ENCODE peak calls at places on chromosomes 6 and 20, in nine cellular contexts. One of them, this sample, is unnamed. For H3K27me3, the result is how much of the 10 kb centered on the place peaks cover.

GRCh38 chr6:3723966-3724365 is 27.5 kb downstream of the PXDC1 start:
- DNase-seq in MM.1S: no peak
- DNase-seq in upper lobe of left lung: no peak
- DNase-seq in naive thymus-derived CD4-positive, alpha-beta T cell: no peak
- DNase-seq in cardiac muscle cell: no peak
- DNase-seq in tibial nerve: no peak
- DNase-seq in AG04450: no peak
- DNase-seq in H9: no peak
- DNase-seq in RWPE2: no peak
- DNase-seq in this sample: no peak

GRCh38 chr6:134347916-134348805 is 30.2 kb upstream of the SGK1 start:
- DNase-seq in MM.1S: no peak
- DNase-seq in upper lobe of left lung: no peak
- DNase-seq in naive thymus-derived CD4-positive, alpha-beta T cell: no peak
- DNase-seq in cardiac muscle cell: no peak
- DNase-seq in tibial nerve: peak
- DNase-seq in AG04450: peak
- DNase-seq in H9: no peak
- DNase-seq in RWPE2: no peak
- DNase-seq in this sample: no peak

GRCh38 chr6:44234101-44235090 is 11.0 kb downstream of the SLC29A1 start:
- DNase-seq in MM.1S: no peak
- DNase-seq in upper lobe of left lung: peak
- DNase-seq in naive thymus-derived CD4-positive, alpha-beta T cell: no peak
- DNase-seq in cardiac muscle cell: peak
- DNase-seq in tibial nerve: peak
- DNase-seq in AG04450: peak
- DNase-seq in H9: peak
- DNase-seq in RWPE2: peak
- DNase-seq in this sample: peak

GRCh38 chr6:82237013-82237412 is 10.5 kb downstream of the IBTK start:
- DNase-seq in MM.1S: no peak
- DNase-seq in upper lobe of left lung: no peak
- DNase-seq in naive thymus-derived CD4-positive, alpha-beta T cell: no peak
- DNase-seq in cardiac muscle cell: peak
- DNase-seq in tibial nerve: no peak
- DNase-seq in AG04450: no peak
- DNase-seq in H9: no peak
- DNase-seq in RWPE2: no peak
- DNase-seq in this sample: no peak

GRCh38 chr20:62133051-62133845 is 9.9 kb downstream of the PSMA7 start:
- DNase-seq in MM.1S: no peak
- DNase-seq in upper lobe of left lung: peak
- DNase-seq in naive thymus-derived CD4-positive, alpha-beta T cell: no peak
- DNase-seq in cardiac muscle cell: no peak
- DNase-seq in tibial nerve: no peak
- DNase-seq in AG04450: no peak
- DNase-seq in H9: no peak
- DNase-seq in RWPE2: peak
- DNase-seq in this sample: no peak

GRCh38 chr6:150632785-150633465 is 33.2 kb downstream of the PLEKHG1 start:
- DNase-seq in MM.1S: peak
- DNase-seq in upper lobe of left lung: no peak
- DNase-seq in naive thymus-derived CD4-positive, alpha-beta T cell: no peak
- DNase-seq in cardiac muscle cell: no peak
- DNase-seq in tibial nerve: no peak
- DNase-seq in AG04450: no peak
- DNase-seq in H9: no peak
- DNase-seq in RWPE2: no peak
- DNase-seq in this sample: no peak

GRCh38 chr6:46395530-46395929 is 95.7 kb downstream of the RCAN2 start:
- DNase-seq in MM.1S: no peak
- DNase-seq in upper lobe of left lung: no peak
- DNase-seq in naive thymus-derived CD4-positive, alpha-beta T cell: no peak
- DNase-seq in cardiac muscle cell: no peak
- DNase-seq in tibial nerve: no peak
- DNase-seq in AG04450: no peak
- DNase-seq in H9: no peak
- DNase-seq in RWPE2: no peak
- DNase-seq in this sample: no peak

GRCh38 chr6:106612956-106613516 is 16.3 kb downstream of the RTN4IP1 start:
- DNase-seq in MM.1S: no peak
- DNase-seq in upper lobe of left lung: no peak
- DNase-seq in naive thymus-derived CD4-positive, alpha-beta T cell: no peak
- DNase-seq in cardiac muscle cell: no peak
- DNase-seq in tibial nerve: no peak
- DNase-seq in AG04450: no peak
- DNase-seq in H9: no peak
- DNase-seq in RWPE2: no peak
- DNase-seq in this sample: no peak

GRCh38 chr6:146200136-146200708 is 171.4 kb downstream of the GRM1 start:
- DNase-seq in MM.1S: no peak
- DNase-seq in upper lobe of left lung: no peak
- DNase-seq in naive thymus-derived CD4-positive, alpha-beta T cell: no peak
- DNase-seq in cardiac muscle cell: no peak
- DNase-seq in tibial nerve: no peak
- DNase-seq in AG04450: no peak
- DNase-seq in H9: no peak
- DNase-seq in RWPE2: no peak
- DNase-seq in this sample: no peak

GRCh38 chr20:10982692-10983091 is 308.9 kb upstream of the JAG1 start:
- DNase-seq in MM.1S: no peak
- DNase-seq in upper lobe of left lung: no peak
- DNase-seq in naive thymus-derived CD4-positive, alpha-beta T cell: no peak
- DNase-seq in cardiac muscle cell: peak
- DNase-seq in tibial nerve: peak
- DNase-seq in AG04450: peak
- DNase-seq in H9: no peak
- DNase-seq in RWPE2: no peak
- DNase-seq in this sample: no peak

GRCh38 chr6:145155411-145155810 is 579.9 kb downstream of the EPM2A start:
- DNase-seq in MM.1S: no peak
- DNase-seq in upper lobe of left lung: no peak
- DNase-seq in naive thymus-derived CD4-positive, alpha-beta T cell: no peak
- DNase-seq in cardiac muscle cell: no peak
- DNase-seq in tibial nerve: no peak
- DNase-seq in AG04450: no peak
- DNase-seq in H9: no peak
- DNase-seq in RWPE2: no peak
- DNase-seq in this sample: no peak

GRCh38 chr6:143449731-143450452 is 603 bp downstream of the ADAT2 start:
- DNase-seq in MM.1S: peak
- DNase-seq in upper lobe of left lung: no peak
- DNase-seq in naive thymus-derived CD4-positive, alpha-beta T cell: peak
- DNase-seq in cardiac muscle cell: peak
- DNase-seq in tibial nerve: peak
- DNase-seq in AG04450: no peak
- DNase-seq in H9: peak
- DNase-seq in RWPE2: no peak
- DNase-seq in this sample: peak

GRCh38 chr6:18415671-18416340 is 28.7 kb downstream of the RNF144B start:
- DNase-seq in MM.1S: no peak
- DNase-seq in upper lobe of left lung: no peak
- DNase-seq in naive thymus-derived CD4-positive, alpha-beta T cell: no peak
- DNase-seq in cardiac muscle cell: no peak
- DNase-seq in tibial nerve: no peak
- DNase-seq in AG04450: no peak
- DNase-seq in H9: no peak
- DNase-seq in RWPE2: no peak
- DNase-seq in this sample: no peak

GRCh38 chr6:107625264-107625663 is 135.3 kb downstream of the SOBP start:
- DNase-seq in MM.1S: no peak
- DNase-seq in upper lobe of left lung: no peak
- DNase-seq in naive thymus-derived CD4-positive, alpha-beta T cell: no peak
- DNase-seq in cardiac muscle cell: no peak
- DNase-seq in tibial nerve: no peak
- DNase-seq in AG04450: no peak
- DNase-seq in H9: no peak
- DNase-seq in RWPE2: no peak
- DNase-seq in this sample: no peak

GRCh38 chr6:99879431-99879830 is 114.6 kb downstream of the MCHR2 start:
- DNase-seq in MM.1S: no peak
- DNase-seq in upper lobe of left lung: no peak
- DNase-seq in naive thymus-derived CD4-positive, alpha-beta T cell: no peak
- DNase-seq in cardiac muscle cell: no peak
- DNase-seq in tibial nerve: no peak
- DNase-seq in AG04450: no peak
- DNase-seq in H9: no peak
- DNase-seq in RWPE2: no peak
- DNase-seq in this sample: no peak

GRCh38 chr6:164095056-164095455 is 680.5 kb downstream of the QKI start:
- DNase-seq in MM.1S: no peak
- DNase-seq in upper lobe of left lung: no peak
- DNase-seq in naive thymus-derived CD4-positive, alpha-beta T cell: no peak
- DNase-seq in cardiac muscle cell: no peak
- DNase-seq in tibial nerve: no peak
- DNase-seq in AG04450: no peak
- DNase-seq in H9: no peak
- DNase-seq in RWPE2: no peak
- DNase-seq in this sample: no peak

GRCh38 chr20:21517566-21518277 is 3.9 kb upstream of the NKX2-2 start:
- DNase-seq in MM.1S: no peak
- DNase-seq in upper lobe of left lung: peak
- DNase-seq in naive thymus-derived CD4-positive, alpha-beta T cell: no peak
- DNase-seq in cardiac muscle cell: no peak
- DNase-seq in tibial nerve: no peak
- DNase-seq in AG04450: no peak
- DNase-seq in H9: peak
- DNase-seq in RWPE2: no peak
- DNase-seq in this sample: no peak

GRCh38 chr20:21516180-21516567 is 2.3 kb upstream of the NKX2-2 start:
- DNase-seq in MM.1S: no peak
- DNase-seq in upper lobe of left lung: no peak
- DNase-seq in naive thymus-derived CD4-positive, alpha-beta T cell: no peak
- DNase-seq in cardiac muscle cell: no peak
- DNase-seq in tibial nerve: no peak
- DNase-seq in AG04450: no peak
- DNase-seq in H9: no peak
- DNase-seq in RWPE2: no peak
- DNase-seq in this sample: no peak

GRCh38 chr20:21518292-21518991 is 4.6 kb upstream of the NKX2-2 start:
- DNase-seq in MM.1S: no peak
- DNase-seq in upper lobe of left lung: peak
- DNase-seq in naive thymus-derived CD4-positive, alpha-beta T cell: no peak
- DNase-seq in cardiac muscle cell: no peak
- DNase-seq in tibial nerve: no peak
- DNase-seq in AG04450: no peak
- DNase-seq in H9: peak
- DNase-seq in RWPE2: no peak
- DNase-seq in this sample: no peak

GRCh38 chr20:21515300-21516179 is 1.7 kb upstream of the NKX2-2 start:
- DNase-seq in MM.1S: no peak
- DNase-seq in upper lobe of left lung: peak
- DNase-seq in naive thymus-derived CD4-positive, alpha-beta T cell: no peak
- DNase-seq in cardiac muscle cell: no peak
- DNase-seq in tibial nerve: no peak
- DNase-seq in AG04450: no peak
- DNase-seq in H9: no peak
- DNase-seq in RWPE2: no peak
- DNase-seq in this sample: no peak

GRCh38 chr20:21516861-21517565 is 3.1 kb upstream of the NKX2-2 start:
- DNase-seq in MM.1S: no peak
- DNase-seq in upper lobe of left lung: peak
- DNase-seq in naive thymus-derived CD4-positive, alpha-beta T cell: no peak
- DNase-seq in cardiac muscle cell: no peak
- DNase-seq in tibial nerve: no peak
- DNase-seq in AG04450: no peak
- DNase-seq in H9: peak
- DNase-seq in RWPE2: no peak
- DNase-seq in this sample: no peak
- H3K27me3 ChIP-seq in MM.1S: half or more
- H3K27me3 ChIP-seq in upper lobe of left lung: half or more
- H3K27me3 ChIP-seq in naive thymus-derived CD4-positive, alpha-beta T cell: under half
- H3K27me3 ChIP-seq in cardiac muscle cell: half or more
- H3K27me3 ChIP-seq in tibial nerve: under half
- H3K27me3 ChIP-seq in AG04450: half or more
- H3K27me3 ChIP-seq in H9: half or more
- H3K27me3 ChIP-seq in RWPE2: half or more
- H3K27me3 ChIP-seq in this sample: under half

DNA sequence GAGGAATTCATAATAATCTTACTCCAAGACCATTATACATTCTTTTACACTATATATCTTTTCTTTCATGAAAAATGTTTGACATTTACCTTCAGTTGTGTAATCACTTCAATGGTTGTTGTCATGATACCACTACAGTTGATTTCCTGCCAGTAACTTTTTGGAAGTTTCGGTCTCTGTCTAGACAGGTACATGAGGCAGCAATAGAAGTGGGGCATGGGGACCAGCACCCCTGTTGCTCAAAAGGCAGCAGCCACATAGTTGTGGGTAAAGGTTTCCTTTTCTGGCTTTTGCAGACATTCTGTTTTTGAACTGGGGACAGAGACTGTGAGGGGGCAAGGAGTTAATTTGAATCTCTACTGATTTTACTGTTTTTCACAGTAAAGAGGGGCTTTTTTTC is 14.1 kb downstream of the SAMD5 start:
- DNase-seq in MM.1S: peak
- DNase-seq in upper lobe of left lung: no peak
- DNase-seq in naive thymus-derived CD4-positive, alpha-beta T cell: no peak
- DNase-seq in cardiac muscle cell: no peak
- DNase-seq in tibial nerve: no peak
- DNase-seq in AG04450: no peak
- DNase-seq in H9: no peak
- DNase-seq in RWPE2: no peak
- DNase-seq in this sample: no peak
- H3K27me3 ChIP-seq in MM.1S: under half
- H3K27me3 ChIP-seq in upper lobe of left lung: under half
- H3K27me3 ChIP-seq in naive thymus-derived CD4-positive, alpha-beta T cell: under half
- H3K27me3 ChIP-seq in cardiac muscle cell: under half
- H3K27me3 ChIP-seq in tibial nerve: under half
- H3K27me3 ChIP-seq in AG04450: under half
- H3K27me3 ChIP-seq in H9: under half
- H3K27me3 ChIP-seq in RWPE2: under half
- H3K27me3 ChIP-seq in this sample: under half

DNA sequence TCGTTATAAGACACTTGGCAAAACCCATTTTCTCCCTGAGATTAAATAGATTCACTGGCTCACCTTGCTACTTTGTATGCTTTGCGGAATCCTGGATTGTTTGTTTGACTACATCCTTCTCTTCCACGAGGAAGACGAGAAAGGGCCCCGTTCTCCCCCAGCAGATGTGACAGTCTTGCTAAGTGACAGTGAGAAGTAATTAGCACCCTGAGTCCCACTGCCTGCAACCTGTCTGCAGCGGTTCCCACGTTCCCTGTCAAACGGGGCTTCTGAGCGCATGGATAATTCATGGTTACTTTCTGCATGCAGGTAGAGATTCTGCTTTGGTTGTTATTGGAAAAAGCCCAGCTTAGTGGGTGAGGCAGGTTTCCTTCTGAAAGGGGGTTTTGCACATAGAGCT is 163.7 kb downstream of the CDH26 start:
- DNase-seq in MM.1S: no peak
- DNase-seq in upper lobe of left lung: no peak
- DNase-seq in naive thymus-derived CD4-positive, alpha-beta T cell: no peak
- DNase-seq in cardiac muscle cell: no peak
- DNase-seq in tibial nerve: no peak
- DNase-seq in AG04450: no peak
- DNase-seq in H9: no peak
- DNase-seq in RWPE2: peak
- DNase-seq in this sample: no peak
- H3K27me3 ChIP-seq in MM.1S: under half
- H3K27me3 ChIP-seq in upper lobe of left lung: under half
- H3K27me3 ChIP-seq in naive thymus-derived CD4-positive, alpha-beta T cell: under half
- H3K27me3 ChIP-seq in cardiac muscle cell: under half
- H3K27me3 ChIP-seq in tibial nerve: under half
- H3K27me3 ChIP-seq in AG04450: under half
- H3K27me3 ChIP-seq in H9: under half
- H3K27me3 ChIP-seq in RWPE2: under half
- H3K27me3 ChIP-seq in this sample: under half

GRCh38 chr20:58850693-58851174 is at the start of gene GNAS-AS1:
- DNase-seq in MM.1S: peak
- DNase-seq in upper lobe of left lung: peak
- DNase-seq in naive thymus-derived CD4-positive, alpha-beta T cell: peak
- DNase-seq in cardiac muscle cell: peak
- DNase-seq in tibial nerve: peak
- DNase-seq in AG04450: peak
- DNase-seq in H9: peak
- DNase-seq in RWPE2: peak
- DNase-seq in this sample: peak
- H3K27me3 ChIP-seq in MM.1S: half or more
- H3K27me3 ChIP-seq in upper lobe of left lung: under half
- H3K27me3 ChIP-seq in naive thymus-derived CD4-positive, alpha-beta T cell: under half
- H3K27me3 ChIP-seq in cardiac muscle cell: under half
- H3K27me3 ChIP-seq in tibial nerve: under half
- H3K27me3 ChIP-seq in AG04450: under half
- H3K27me3 ChIP-seq in H9: under half
- H3K27me3 ChIP-seq in RWPE2: under half
- H3K27me3 ChIP-seq in this sample: under half

This sample was measured in small intestine.